ENCODE peak calls at places on chromosomes 5 and 9, in six cellular contexts. R, Q, J, K, I and Y are unnamed samples.

GRCh38 chr5:59034498-59035186 is 451.8 kb downstream of the RAB3C start:
- DNase-seq in J (no peak), K (no peak), I (no peak), R (no peak), Q (peak; percentile 48), Y (peak; percentile 44)

GRCh38 chr5:38666668-38667498 is 110.4 kb upstream of the LIFR start:
- DNase-seq in K (no peak), R (peak; percentile 82), I (no peak), Q (peak; percentile 18), J (no peak), Y (peak; percentile 63)

GRCh38 chr5:127011151-127011550 is 19.2 kb downstream of the MARCHF3 start:
- DNase-seq in I (peak; percentile 57), Q (no peak), J (no peak), K (no peak), R (no peak), Y (no peak)

GRCh38 chr5:115389799-115390382 is 93.4 kb upstream of the CCDC112 start:
- DNase-seq in R (no peak), K (no peak), I (no peak), J (no peak), Q (no peak), Y (peak; percentile 41)

GRCh38 chr9:127035423-127035822 is 87.0 kb downstream of the ANGPTL2 start:
- DNase-seq in K (peak; percentile 88), J (no peak), Q (no peak), R (peak; percentile 39), I (no peak), Y (no peak)

GRCh38 chr9:94860678-94861588 is 134.4 kb downstream of the AOPEP start:
- DNase-seq in Q (no peak), R (no peak), I (peak; percentile 65), J (peak; percentile 56), K (no peak), Y (no peak)

GRCh38 chr5:2124434-2124833 is 241.7 kb upstream of the IRX4 start:
- DNase-seq in I (no peak), R (no peak), J (no peak), K (no peak), Q (no peak), Y (no peak)

GRCh38 chr5:56663523-56663922 is 151.8 kb upstream of the MAP3K1 start:
- DNase-seq in R (no peak), J (no peak), Q (peak; percentile 7), I (no peak), K (no peak), Y (no peak)

GRCh38 chr5:169249001-169249400 is 51.9 kb downstream of the SLIT3 start:
- DNase-seq in K (no peak), R (no peak), Q (no peak), J (no peak), I (peak; percentile 54), Y (no peak)

GRCh38 chr5:143842920-143843319 is 31.0 kb downstream of the HMHB1 start:
- DNase-seq in Q (no peak), I (no peak), R (no peak), K (no peak), J (no peak), Y (peak; percentile 14)

GRCh38 chr5:136128416-136128935 is 4.2 kb upstream of the SMAD5 start:
- DNase-seq in I (no peak), J (no peak), R (no peak), Q (no peak), K (no peak), Y (peak; percentile 46)

GRCh38 chr5:159451197-159452052 is 121.1 kb upstream of the IL12B start:
- DNase-seq in J (no peak), K (no peak), Q (no peak), I (peak; percentile 88), R (peak; percentile 17), Y (no peak)

GRCh38 chr9:72960446-72960845 is 7.6 kb upstream of the ALDH1A1 start:
- DNase-seq in R (no peak), Q (no peak), K (no peak), I (no peak), J (no peak), Y (no peak)

GRCh38 chr9:33273972-33274328 is 9.1 kb downstream of the CHMP5 start:
- DNase-seq in Q (no peak), I (no peak), R (no peak), J (no peak), K (no peak), Y (no peak)

GRCh38 chr9:13113201-13113600 is 166.3 kb downstream of the MPDZ start:
- DNase-seq in Q (no peak), J (no peak), K (no peak), R (no peak), I (peak; percentile 62), Y (no peak)

GRCh38 chr9:100927778-100928177 is 100.7 kb upstream of the PLPPR1 start:
- DNase-seq in Q (no peak), J (no peak), I (no peak), K (no peak), R (no peak), Y (no peak)

GRCh38 chr5:138574744-138575193 is 432 bp downstream of the HSPA9 start:
- DNase-seq in Q (no peak), J (no peak), K (no peak), I (no peak), R (no peak), Y (no peak)

GRCh38 chr5:96999856-97000255 is 64.0 kb downstream of the LNPEP start:
- DNase-seq in Q (no peak), R (no peak), K (no peak), I (no peak), J (no peak), Y (no peak)

GRCh38 chr5:10750909-10751308 is 10.1 kb downstream of the DAP start:
- DNase-seq in J (no peak), Q (no peak), I (no peak), K (no peak), R (no peak), Y (no peak)
- H3K36me3 ChIP-seq in J (peaks cover 8% of the 10 kb centered on the region), Q (no peaks in the 10 kb centered on the region), I (peaks cover 23% of the 10 kb centered on the region), K (no peaks in the 10 kb centered on the region), R (peaks cover 1% of the 10 kb centered on the region), Y (peaks cover 69% of the 10 kb centered on the region)

DNA sequence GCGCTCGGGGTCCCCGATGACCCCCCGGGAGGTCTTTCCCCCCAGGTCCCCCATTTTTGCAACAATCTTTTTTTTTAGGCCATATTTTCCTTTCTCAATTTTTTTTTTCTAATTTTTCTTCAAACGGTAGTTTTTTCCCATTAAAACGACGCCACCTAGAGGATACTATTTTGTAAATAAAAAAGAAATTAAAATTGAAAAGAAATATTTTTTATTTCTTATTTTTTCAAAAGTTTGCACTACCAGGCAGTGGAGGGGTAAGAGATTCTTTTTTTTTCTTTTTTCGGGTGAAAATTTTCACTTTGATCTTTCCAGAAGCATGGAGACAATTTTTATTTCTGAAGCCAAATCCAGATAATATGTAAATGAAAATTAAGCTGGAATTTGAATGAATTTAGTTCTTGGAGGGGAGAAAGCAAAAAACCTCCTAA is 712 bp downstream of the ZNF618 start:
- DNase-seq in Q (peak; percentile 29), J (no peak), K (no peak), R (no peak), I (no peak), Y (no peak)
- TF ChIP-seq CTCF in Q (peak; percentile 75), J (peak; percentile 19), K (no peak), R (peak; percentile 41), I (peak; percentile 40), Y (no peak)

GRCh38 chr9:93654351-93654961 is 78.1 kb downstream of the PHF2 start:
- DNase-seq in K (peak; percentile 65), R (peak; percentile 10), J (no peak), Q (peak; percentile 18), I (no peak), Y (peak; percentile 5)
- H3K36me3 ChIP-seq in K (peaks cover 33% of the 10 kb centered on the region), R (peaks cover 25% of the 10 kb centered on the region), J (peaks cover 38% of the 10 kb centered on the region), Q (no peaks in the 10 kb centered on the region), I (peaks cover 23% of the 10 kb centered on the region), Y (peaks cover 38% of the 10 kb centered on the region)

DNA sequence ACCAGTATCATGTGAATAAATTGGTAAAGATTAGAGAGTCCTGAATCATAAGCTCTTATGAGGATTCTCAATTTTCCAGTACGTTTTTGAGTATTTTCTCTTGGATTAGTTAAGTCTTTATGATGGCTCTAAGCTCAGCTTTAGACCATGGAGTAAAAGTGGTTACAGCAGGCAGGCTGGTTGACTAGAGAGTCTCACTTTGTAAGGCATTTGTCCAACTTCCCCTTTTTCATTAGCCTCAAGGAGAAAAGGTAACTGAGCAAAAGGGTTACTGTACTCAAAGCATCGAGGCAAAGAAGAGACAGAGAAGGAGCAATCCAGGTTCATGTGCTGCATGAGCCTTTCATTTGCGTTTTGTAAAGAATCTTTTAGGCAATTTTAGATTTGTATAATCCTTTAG is 8.5 kb downstream of the NOP16 start:
- DNase-seq in J (no peak), Q (no peak), I (no peak), K (no peak), R (no peak), Y (no peak)
- TF ChIP-seq CTCF in J (no peak), Q (no peak), I (no peak), K (no peak), R (no peak), Y (no peak)

DNA sequence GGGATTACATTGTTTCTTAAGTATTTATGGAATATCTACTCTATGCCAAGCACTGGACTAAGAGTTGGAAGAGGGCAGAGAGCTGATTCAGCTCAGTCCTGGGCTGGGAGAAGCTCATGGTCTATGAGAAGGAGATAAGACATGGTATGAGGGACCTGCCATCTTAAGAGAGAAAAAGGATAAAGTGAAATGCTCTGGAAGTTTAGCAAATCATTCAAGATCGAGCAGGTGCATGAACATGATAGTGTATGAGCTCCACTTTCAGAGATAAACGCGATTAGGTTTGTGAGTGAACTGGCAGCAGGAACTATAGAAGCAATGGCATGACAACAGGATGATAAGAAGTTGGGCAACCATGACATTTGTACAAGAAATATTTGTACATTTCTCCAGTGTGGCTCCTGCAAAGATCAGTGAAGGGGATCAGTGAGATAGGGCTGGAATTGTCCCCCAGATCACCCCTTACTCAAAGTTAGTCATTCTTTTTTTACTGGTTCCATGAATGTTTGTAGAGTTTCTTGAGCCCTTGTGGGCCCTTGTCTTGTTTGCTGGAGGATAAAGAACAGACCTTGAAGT is 26.6 kb upstream of the CCDC180 start:
- DNase-seq in K (no peak), R (no peak), J (no peak), I (no peak), Q (no peak), Y (no peak)
- H3K36me3 ChIP-seq in K (peaks cover 22% of the 10 kb centered on the region), R (peaks cover 15% of the 10 kb centered on the region), J (peaks cover 41% of the 10 kb centered on the region), I (peaks cover 2% of the 10 kb centered on the region), Q (peaks cover 22% of the 10 kb centered on the region), Y (peaks cover 84% of the 10 kb centered on the region)

DNA sequence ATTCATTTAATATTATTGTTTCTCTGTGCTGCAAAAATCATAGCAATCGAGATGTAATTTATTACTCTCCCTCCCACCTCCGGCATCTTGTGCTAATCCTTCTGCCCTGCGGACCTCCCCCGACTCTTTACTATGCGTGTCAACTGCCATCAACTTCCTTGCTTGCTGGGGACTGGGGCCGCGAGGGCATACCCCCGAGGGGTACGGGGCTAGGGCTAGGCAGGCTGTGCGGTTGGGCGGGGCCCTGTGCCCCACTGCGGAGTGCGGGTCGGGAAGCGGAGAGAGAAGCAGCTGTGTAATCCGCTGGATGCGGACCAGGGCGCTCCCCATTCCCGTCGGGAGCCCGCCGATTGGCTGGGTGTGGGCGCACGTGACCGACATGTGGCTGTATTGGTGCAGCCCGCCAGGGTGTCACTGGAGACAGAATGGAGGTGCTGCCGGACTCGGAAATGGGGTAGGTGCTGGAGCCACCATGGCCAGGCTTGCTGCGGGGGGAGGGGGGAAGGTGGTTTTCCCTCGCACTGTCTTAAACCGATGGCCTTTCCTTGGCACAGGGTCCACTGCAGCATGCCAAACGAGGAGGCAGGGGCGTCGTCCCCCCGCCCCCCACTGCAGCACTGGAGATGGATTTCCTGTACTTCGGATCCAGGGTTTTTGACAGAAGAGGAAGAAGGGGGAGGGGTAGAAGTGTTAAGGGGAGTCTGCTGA is at the start of gene APC:
- DNase-seq in K (peak; percentile 97), R (peak; percentile 84), I (peak; percentile 39), J (peak; percentile 52), Q (peak; percentile 94), Y (peak; percentile 93)
- TF ChIP-seq CTCF in K (no peak), R (no peak), I (no peak), J (no peak), Q (peak; percentile 6), Y (no peak)